ENCODE peak calls at places on chromosomes 1 and 21, in six cellular contexts. X is H9, F is mesendoderm, Y is trophoblast cell, P is mesenchymal stem cell, A is neuronal stem cell. H is an unnamed sample.

GRCh38 chr21:31713973-31714740 is 17.8 kb downstream of the SCAF4 start:
- DNase-seq in X (no peak), F (no peak), Y (peak), P (peak), A (no peak), H (no peak)

GRCh38 chr1:21966247-21967000 is 10.4 kb upstream of the CELA3B start:
- DNase-seq in X (no peak), F (no peak), Y (peak), P (peak), A (no peak), H (no peak)

GRCh38 chr21:41821081-41821755 is 54.4 kb upstream of the RIPK4 start:
- DNase-seq in X (no peak), F (no peak), Y (peak), P (no peak), A (no peak), H (no peak)

GRCh38 chr1:226981838-226982237 is 41.7 kb downstream of the COQ8A start:
- DNase-seq in X (no peak), F (no peak), Y (no peak), P (no peak), A (no peak), H (no peak)

GRCh38 chr21:29164330-29164942 is 34.0 kb downstream of the MAP3K7CL start:
- DNase-seq in X (no peak), F (peak), Y (peak), P (peak), A (no peak), H (no peak)

GRCh38 chr1:1217621-1218523 is 3.9 kb upstream of the TNFRSF4 start:
- DNase-seq in X (no peak), F (peak), Y (no peak), P (no peak), A (no peak), H (no peak)

GRCh38 chr1:214234635-214235025 is 46.3 kb upstream of the SMYD2 start:
- DNase-seq in X (no peak), F (no peak), Y (no peak), P (no peak), A (no peak), H (no peak)

GRCh38 chr1:200354243-200354642 is 55.6 kb downstream of the ZNF281 start:
- DNase-seq in X (no peak), F (no peak), Y (peak), P (peak), A (no peak), H (no peak)

GRCh38 chr1:155001688-155002474 is 721 bp upstream of the ZBTB7B start:
- DNase-seq in X (peak), F (peak), Y (peak), P (peak), A (peak), H (peak)

GRCh38 chr1:155002479-155003226 is at the start of gene ZBTB7B:
- DNase-seq in X (peak), F (no peak), Y (peak), P (peak), A (no peak), H (no peak)

GRCh38 chr1:155000475-155000724 is 2.2 kb upstream of the ZBTB7B start:
- DNase-seq in X (no peak), F (no peak), Y (no peak), P (no peak), A (no peak), H (no peak)

GRCh38 chr1:155000725-155001437 is 1.7 kb upstream of the ZBTB7B start:
- DNase-seq in X (peak), F (peak), Y (peak), P (peak), A (peak), H (peak)

GRCh38 chr1:155001438-155001687 is 1.2 kb upstream of the ZBTB7B start:
- DNase-seq in X (no peak), F (peak), Y (no peak), P (no peak), A (no peak), H (no peak)
- H2AK5ac ChIP-seq in X (no peak), F (no peak), Y (no peak), P (peak), A (peak), H (no peak)

GRCh38 chr1:203655656-203656055 is 29.0 kb downstream of the ATP2B4 start:
- DNase-seq in X (no peak), F (no peak), Y (no peak), P (no peak), A (no peak), H (no peak)

GRCh38 chr1:203658274-203658673 is 31.6 kb downstream of the ATP2B4 start:
- DNase-seq in X (no peak), F (no peak), Y (no peak), P (no peak), A (no peak), H (no peak)

GRCh38 chr1:203660069-203660468 is 33.4 kb downstream of the ATP2B4 start:
- DNase-seq in X (no peak), F (no peak), Y (no peak), P (no peak), A (no peak), H (no peak)

GRCh38 chr1:203656796-203657620 is 30.4 kb downstream of the ATP2B4 start:
- DNase-seq in X (no peak), F (no peak), Y (peak), P (no peak), A (no peak), H (no peak)

GRCh38 chr1:203657735-203658134 is 31.1 kb downstream of the ATP2B4 start:
- DNase-seq in X (no peak), F (no peak), Y (no peak), P (no peak), A (no peak), H (no peak)
- H2AK5ac ChIP-seq in X (no peak), F (no peak), Y (no peak), P (no peak), A (no peak), H (no peak)

GRCh38 chr1:240247899-240248298 is 156.2 kb downstream of the FMN2 start:
- DNase-seq in X (no peak), F (no peak), Y (no peak), P (no peak), A (no peak), H (no peak)

GRCh38 chr1:240242601-240243144 is 151.0 kb downstream of the FMN2 start:
- DNase-seq in X (no peak), F (peak), Y (no peak), P (peak), A (no peak), H (no peak)

GRCh38 chr1:240241278-240241677 is 149.6 kb downstream of the FMN2 start:
- DNase-seq in X (no peak), F (no peak), Y (no peak), P (no peak), A (no peak), H (no peak)

GRCh38 chr1:240245629-240246020 is 153.9 kb downstream of the FMN2 start:
- DNase-seq in X (no peak), F (no peak), Y (peak), P (no peak), A (no peak), H (no peak)

GRCh38 chr1:240244968-240245628 is 153.4 kb downstream of the FMN2 start:
- DNase-seq in X (no peak), F (no peak), Y (peak), P (peak), A (no peak), H (no peak)
- H2AK5ac ChIP-seq in X (no peak), F (no peak), Y (no peak), P (peak), A (no peak), H (no peak)

GRCh38 chr1:201499191-201499590 is 7.7 kb downstream of the CSRP1 start:
- DNase-seq in X (no peak), F (no peak), Y (no peak), P (no peak), A (no peak), H (no peak)

GRCh38 chr1:201501144-201501543 is 5.8 kb downstream of the CSRP1 start:
- DNase-seq in X (no peak), F (no peak), Y (no peak), P (peak), A (no peak), H (no peak)

GRCh38 chr1:201501812-201502510 is 5.0 kb downstream of the CSRP1 start:
- DNase-seq in X (peak), F (no peak), Y (no peak), P (no peak), A (no peak), H (no peak)

GRCh38 chr1:201499795-201500669 is 6.9 kb downstream of the CSRP1 start:
- DNase-seq in X (no peak), F (no peak), Y (no peak), P (no peak), A (no peak), H (no peak)

GRCh38 chr1:201500670-201501120 is 6.2 kb downstream of the CSRP1 start:
- DNase-seq in X (peak), F (peak), Y (no peak), P (no peak), A (no peak), H (no peak)
- H2AK5ac ChIP-seq in X (no peak), F (peak), Y (peak), P (peak), A (no peak), H (peak)

DNA sequence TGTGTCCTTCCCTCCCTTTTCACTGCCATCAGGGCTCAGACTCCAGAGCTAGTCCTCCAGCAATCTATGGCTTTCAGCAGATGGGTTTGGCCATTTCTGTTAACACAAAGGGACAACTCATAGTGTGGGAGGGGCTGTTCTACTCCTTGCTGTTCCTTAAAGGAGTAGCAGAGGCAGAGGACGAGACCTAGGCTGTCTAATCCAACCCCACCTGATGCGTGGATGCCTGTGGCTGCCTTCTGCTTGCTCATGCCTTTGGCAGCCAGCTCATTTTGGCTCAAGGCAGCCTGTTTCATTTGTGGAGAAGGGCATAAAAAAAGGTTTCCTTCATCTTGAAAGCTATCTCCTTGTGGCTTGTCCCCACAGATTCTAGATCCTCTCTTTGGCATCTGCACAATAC is 27.0 kb downstream of the MFSD2A start:
- DNase-seq in X (peak), F (peak), Y (peak), P (peak), A (no peak), H (no peak)
- H2AK5ac ChIP-seq in X (no peak), F (no peak), Y (no peak), P (peak), A (no peak), H (no peak)